ENCODE peak calls at places on chromosomes 7 and 10, in nine cellular contexts. D is adrenal gland, F is PC-9, J is SK-N-SH, T is OCI-LY7, K is K562, X is neural progenitor cell, C is ovary, W is esophagus squamous epithelium. R is an unnamed sample. For H3K4me1, the result is how much of the 10 kb centered on the place peaks cover.

GRCh38 chr7:9453521-9453920 is 1020.1 kb downstream of the NXPH1 start:
- DNase-seq in T (no peak), X (no peak), W (no peak), J (no peak), F (no peak), D (no peak), C (no peak), K (no peak), R (no peak)

GRCh38 chr7:24911213-24911603 is 68.8 kb downstream of the OSBPL3 start:
- DNase-seq in T (peak), X (no peak), W (no peak), D (no peak), K (no peak), J (no peak), F (no peak), C (no peak), R (peak)

GRCh38 chr7:9937944-9938631 is 1035.6 kb upstream of the PHF14 start:
- DNase-seq in T (no peak), W (no peak), J (no peak), X (no peak), K (no peak), D (no peak), C (no peak), F (no peak), R (no peak)

GRCh38 chr10:30383366-30383765 is 34.3 kb upstream of the MTPAP start:
- DNase-seq in X (no peak), K (no peak), F (no peak), J (no peak), C (no peak), W (no peak), D (peak), T (no peak), R (no peak)

GRCh38 chr10:35184527-35185171 is 58.0 kb downstream of the CREM start:
- DNase-seq in C (no peak), K (no peak), W (no peak), X (no peak), T (peak), F (no peak), D (no peak), J (no peak), R (no peak)

GRCh38 chr7:3011211-3011852 is 32.3 kb downstream of the CARD11 start:
- DNase-seq in K (no peak), F (no peak), X (no peak), T (no peak), D (no peak), W (no peak), J (no peak), C (no peak), R (no peak)

GRCh38 chr10:81288544-81288943 is 586.5 kb upstream of the NRG3 start:
- DNase-seq in F (no peak), C (no peak), T (no peak), D (no peak), W (no peak), K (no peak), X (no peak), J (no peak), R (no peak)

GRCh38 chr10:131946321-131946751 is 35.4 kb downstream of the BNIP3 start:
- DNase-seq in C (no peak), X (no peak), W (no peak), K (no peak), F (peak), J (no peak), T (no peak), D (peak), R (no peak)

GRCh38 chr7:140416560-140416959 is 12.7 kb downstream of the RAB19 start:
- DNase-seq in K (peak), T (no peak), J (no peak), D (no peak), W (no peak), F (no peak), C (no peak), X (no peak), R (no peak)

GRCh38 chr10:132630666-132631347 is 93.2 kb downstream of the INPP5A start:
- DNase-seq in K (no peak), C (peak), J (no peak), D (peak), F (no peak), X (no peak), T (no peak), W (no peak), R (no peak)

GRCh38 chr10:79333513-79333912 is 13.8 kb upstream of the PPIF start:
- DNase-seq in D (no peak), X (no peak), K (no peak), J (no peak), F (no peak), W (no peak), C (no peak), T (no peak), R (no peak)

GRCh38 chr10:132538031-132538789 is 623 bp downstream of the INPP5A start:
- DNase-seq in C (peak), T (no peak), X (no peak), W (no peak), K (no peak), D (peak), F (no peak), J (no peak), R (no peak)

GRCh38 chr10:62384057-62384446 is 9.9 kb downstream of the ZNF365 start:
- DNase-seq in X (no peak), J (no peak), D (no peak), C (no peak), W (no peak), T (no peak), K (no peak), F (peak), R (peak)

GRCh38 chr7:149295481-149295850 is 33.5 kb downstream of the ZNF783 start:
- DNase-seq in D (no peak), J (no peak), X (no peak), K (no peak), F (no peak), T (no peak), C (no peak), W (no peak), R (no peak)

GRCh38 chr7:20307901-20308300 is 22.8 kb upstream of the ITGB8 start:
- DNase-seq in W (no peak), X (peak), T (no peak), J (no peak), F (no peak), C (no peak), D (no peak), K (no peak), R (no peak)
- H3K4me1 ChIP-seq in W (under half), X (under half), T (under half), J (under half), F (under half), C (under half), D (under half), K (under half), R (under half)

DNA sequence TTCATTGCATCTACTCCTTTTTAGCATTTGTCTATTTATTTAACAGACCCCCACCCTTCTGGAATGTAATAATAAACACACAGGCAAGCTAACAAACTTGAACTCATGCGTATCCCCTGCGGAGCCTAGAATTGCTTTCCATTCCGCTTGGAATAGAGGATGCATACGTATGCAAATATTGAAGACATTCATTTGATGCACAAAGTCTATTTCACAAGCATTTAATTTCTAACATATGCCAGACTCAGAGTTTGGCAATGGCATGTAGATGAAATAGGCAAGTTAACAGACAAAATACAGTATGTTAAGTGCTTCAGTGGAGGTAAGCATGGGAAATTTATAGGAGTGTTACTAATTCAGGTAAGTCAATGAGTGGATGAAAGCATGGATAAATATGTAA is 88.5 kb downstream of the PTPRZ1 start:
- DNase-seq in J (no peak), W (no peak), X (no peak), C (no peak), T (no peak), F (no peak), D (no peak), K (no peak), R (no peak)
- H3K4me3 ChIP-seq in J (no peak), W (no peak), X (no peak), C (no peak), T (no peak), F (no peak), D (no peak), K (no peak), R (no peak)

DNA sequence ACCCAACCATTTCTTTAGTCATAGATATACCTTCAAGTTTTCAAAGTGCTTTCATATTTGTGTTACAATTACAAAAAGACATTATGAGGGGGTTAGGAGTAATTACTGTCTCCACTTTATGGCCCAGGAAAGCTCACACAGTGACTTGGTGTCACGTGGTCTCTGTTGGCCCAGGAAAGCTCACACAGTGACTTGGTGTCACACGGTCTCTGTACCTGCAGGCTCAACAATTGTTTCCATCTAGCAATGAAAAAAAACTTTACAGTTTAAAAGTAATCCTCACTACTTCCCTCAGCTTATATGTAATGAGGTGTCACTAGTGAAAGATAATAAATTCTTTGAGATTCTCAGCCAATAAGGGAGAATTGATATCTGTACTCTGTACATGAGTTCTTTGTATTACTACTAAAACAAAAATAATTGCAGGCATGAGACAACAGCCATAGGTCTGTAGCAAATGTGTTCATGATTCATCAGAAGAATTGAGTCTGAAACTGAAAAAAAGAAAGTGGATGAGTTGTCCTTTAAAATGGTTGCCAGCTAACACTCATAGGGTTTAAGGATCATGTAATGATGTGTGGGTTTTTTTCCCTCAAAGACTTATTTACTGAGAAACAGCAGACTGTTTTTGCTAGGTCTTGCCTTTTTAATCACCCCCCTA is 10.9 kb downstream of the OGDH start:
- DNase-seq in J (no peak), K (no peak), T (no peak), D (no peak), X (no peak), F (no peak), C (no peak), W (no peak), R (no peak)
- H3K4me1 ChIP-seq in J (under half), K (under half), T (under half), D (under half), X (under half), F (half or more), C (under half), W (half or more), R (half or more)

DNA sequence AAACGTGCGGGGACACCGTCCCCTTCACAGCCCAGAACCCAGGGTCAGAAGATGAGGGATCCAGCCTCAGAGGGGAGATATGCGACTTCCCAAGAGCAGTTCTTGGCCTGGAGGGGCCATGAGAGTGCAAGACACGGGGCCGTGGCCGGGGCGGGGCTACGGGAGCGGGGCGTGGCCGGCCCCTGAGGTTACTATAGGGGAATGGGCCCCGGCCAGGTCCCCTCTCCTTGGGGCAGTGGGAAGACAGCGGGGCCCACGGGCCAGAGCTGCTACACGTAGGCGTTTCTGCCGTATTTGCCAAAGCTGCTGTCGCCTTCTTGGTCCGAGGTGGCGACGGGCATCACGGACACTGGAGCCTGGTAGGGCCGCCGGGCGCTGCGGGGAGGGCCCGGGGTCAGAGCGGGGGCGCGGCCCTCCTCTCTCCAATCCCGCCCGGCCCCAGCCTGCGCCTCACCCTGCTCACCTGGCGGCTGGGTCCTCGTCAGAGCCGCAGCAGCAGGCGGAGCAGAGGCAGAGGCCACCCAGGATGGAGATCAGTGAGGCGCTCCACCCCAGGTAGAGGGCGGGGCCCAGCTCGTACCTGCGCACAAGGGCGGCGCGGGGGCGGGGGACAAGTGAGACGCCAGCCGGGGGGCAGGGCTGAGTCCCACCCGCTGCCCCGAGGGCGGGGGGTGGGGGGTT is 5.3 kb downstream of the CLDN15 start:
- DNase-seq in K (peak), C (no peak), F (peak), J (peak), W (no peak), D (no peak), T (no peak), X (peak), R (no peak)
- H3K4me3 ChIP-seq in K (no peak), C (no peak), F (peak), J (no peak), W (peak), D (peak), T (no peak), X (peak), R (no peak)

GRCh38 chr7:102289051-102289450 is 2.4 kb downstream of the SH2B2 start:
- DNase-seq in X (no peak), C (no peak), J (no peak), D (no peak), K (no peak), F (no peak), W (no peak), T (peak), R (no peak)

GRCh38 chr7:102288285-102288930 is 1.7 kb downstream of the SH2B2 start:
- DNase-seq in X (peak), F (no peak), K (no peak), D (no peak), C (no peak), J (no peak), T (peak), W (no peak), R (no peak)

GRCh38 chr7:102291916-102292267 is 5.2 kb downstream of the SH2B2 start:
- DNase-seq in T (no peak), W (no peak), J (no peak), X (no peak), F (no peak), D (no peak), K (no peak), C (no peak), R (no peak)

GRCh38 chr7:102292813-102293798 is 6.4 kb downstream of the SH2B2 start:
- DNase-seq in J (peak), X (no peak), T (no peak), D (no peak), K (peak), C (no peak), F (no peak), W (no peak), R (no peak)

GRCh38 chr7:102291056-102291915 is 4.6 kb downstream of the SH2B2 start:
- DNase-seq in X (no peak), J (no peak), C (no peak), K (no peak), F (no peak), W (no peak), D (no peak), T (peak), R (no peak)
- H3K4me1 ChIP-seq in X (under half), J (under half), C (under half), K (under half), F (under half), W (under half), D (under half), T (half or more), R (under half)